ENCODE peak calls at places on chromosome 22, in six cellular contexts. One of them, this sample, is unnamed.
A peak's percentile ranks its signal among the peaks of the same experiment; 100 is the strongest.

GRCh38 chr22:25008666-25009065 is 56.1 kb downstream of the KIAA1671 start:
- DNase-seq in T-cell: no peak
- DNase-seq in neuronal stem cell: no peak
- DNase-seq in ACHN: peak; percentile 91
- DNase-seq in stimulated activated CD8-positive, alpha-beta memory T cell treated with anti-CD3 and anti-CD28 coated beads, Interleukin-2, amount 100 ng/mL, for 48 hours: no peak
- DNase-seq in LoVo: no peak
- DNase-seq in this sample: no peak

GRCh38 chr22:41642711-41643110 is 21.6 kb downstream of the XRCC6 start:
- DNase-seq in T-cell: no peak
- DNase-seq in neuronal stem cell: no peak
- DNase-seq in ACHN: no peak
- DNase-seq in stimulated activated CD8-positive, alpha-beta memory T cell treated with anti-CD3 and anti-CD28 coated beads, Interleukin-2, amount 100 ng/mL, for 48 hours: no peak
- DNase-seq in LoVo: no peak
- DNase-seq in this sample: no peak

GRCh38 chr22:32327066-32327465 is 30.6 kb upstream of the RFPL3 start:
- DNase-seq in T-cell: no peak
- DNase-seq in neuronal stem cell: no peak
- DNase-seq in ACHN: no peak
- DNase-seq in stimulated activated CD8-positive, alpha-beta memory T cell treated with anti-CD3 and anti-CD28 coated beads, Interleukin-2, amount 100 ng/mL, for 48 hours: no peak
- DNase-seq in LoVo: peak; percentile 11
- DNase-seq in this sample: no peak

GRCh38 chr22:30381250-30381649 is 6.0 kb downstream of the RNF215 start:
- DNase-seq in T-cell: no peak
- DNase-seq in neuronal stem cell: no peak
- DNase-seq in ACHN: no peak
- DNase-seq in stimulated activated CD8-positive, alpha-beta memory T cell treated with anti-CD3 and anti-CD28 coated beads, Interleukin-2, amount 100 ng/mL, for 48 hours: peak; percentile 42
- DNase-seq in LoVo: no peak
- DNase-seq in this sample: no peak

GRCh38 chr22:30720263-30720837 is 25.7 kb downstream of the OSBP2 start:
- DNase-seq in T-cell: no peak
- DNase-seq in neuronal stem cell: no peak
- DNase-seq in ACHN: no peak
- DNase-seq in stimulated activated CD8-positive, alpha-beta memory T cell treated with anti-CD3 and anti-CD28 coated beads, Interleukin-2, amount 100 ng/mL, for 48 hours: no peak
- DNase-seq in LoVo: no peak
- DNase-seq in this sample: no peak

GRCh38 chr22:39739338-39740027 is 154.1 kb downstream of the ENTHD1 start:
- DNase-seq in T-cell: no peak
- DNase-seq in neuronal stem cell: no peak
- DNase-seq in ACHN: no peak
- DNase-seq in stimulated activated CD8-positive, alpha-beta memory T cell treated with anti-CD3 and anti-CD28 coated beads, Interleukin-2, amount 100 ng/mL, for 48 hours: no peak
- DNase-seq in LoVo: no peak
- DNase-seq in this sample: no peak

GRCh38 chr22:40436460-40437431 is 66.4 kb downstream of the SGSM3 start:
- DNase-seq in T-cell: no peak
- DNase-seq in neuronal stem cell: peak; percentile 50
- DNase-seq in ACHN: peak; percentile 51
- DNase-seq in stimulated activated CD8-positive, alpha-beta memory T cell treated with anti-CD3 and anti-CD28 coated beads, Interleukin-2, amount 100 ng/mL, for 48 hours: no peak
- DNase-seq in LoVo: peak; percentile 45
- DNase-seq in this sample: peak; percentile 26

GRCh38 chr22:21984793-21985192 is 2.2 kb upstream of the TOP3B start:
- DNase-seq in T-cell: no peak
- DNase-seq in neuronal stem cell: peak; percentile 31
- DNase-seq in ACHN: no peak
- DNase-seq in stimulated activated CD8-positive, alpha-beta memory T cell treated with anti-CD3 and anti-CD28 coated beads, Interleukin-2, amount 100 ng/mL, for 48 hours: no peak
- DNase-seq in LoVo: no peak
- DNase-seq in this sample: peak; percentile 20

GRCh38 chr22:39421691-39422090 is 22.1 kb downstream of the TAB1 start:
- DNase-seq in T-cell: no peak
- DNase-seq in neuronal stem cell: no peak
- DNase-seq in ACHN: no peak
- DNase-seq in stimulated activated CD8-positive, alpha-beta memory T cell treated with anti-CD3 and anti-CD28 coated beads, Interleukin-2, amount 100 ng/mL, for 48 hours: no peak
- DNase-seq in LoVo: no peak
- DNase-seq in this sample: no peak

GRCh38 chr22:19035474-19036228 is 86.6 kb downstream of the DGCR2 start:
- DNase-seq in T-cell: no peak
- DNase-seq in neuronal stem cell: peak; percentile 15
- DNase-seq in ACHN: peak; percentile 21
- DNase-seq in stimulated activated CD8-positive, alpha-beta memory T cell treated with anti-CD3 and anti-CD28 coated beads, Interleukin-2, amount 100 ng/mL, for 48 hours: no peak
- DNase-seq in LoVo: no peak
- DNase-seq in this sample: no peak

GRCh38 chr22:20658433-20659222 is 115.3 kb upstream of the SERPIND1 start:
- DNase-seq in T-cell: no peak
- DNase-seq in neuronal stem cell: no peak
- DNase-seq in ACHN: no peak
- DNase-seq in stimulated activated CD8-positive, alpha-beta memory T cell treated with anti-CD3 and anti-CD28 coated beads, Interleukin-2, amount 100 ng/mL, for 48 hours: no peak
- DNase-seq in LoVo: no peak
- DNase-seq in this sample: no peak

GRCh38 chr22:25880524-25880923 is 138.5 kb downstream of the MYO18B start:
- DNase-seq in T-cell: no peak
- DNase-seq in neuronal stem cell: no peak
- DNase-seq in ACHN: peak; percentile 2
- DNase-seq in stimulated activated CD8-positive, alpha-beta memory T cell treated with anti-CD3 and anti-CD28 coated beads, Interleukin-2, amount 100 ng/mL, for 48 hours: no peak
- DNase-seq in LoVo: no peak
- DNase-seq in this sample: no peak

GRCh38 chr22:23182289-23183106 is 2.2 kb downstream of the BCR start:
- DNase-seq in T-cell: peak; percentile 54
- DNase-seq in neuronal stem cell: no peak
- DNase-seq in ACHN: peak; percentile 3
- DNase-seq in stimulated activated CD8-positive, alpha-beta memory T cell treated with anti-CD3 and anti-CD28 coated beads, Interleukin-2, amount 100 ng/mL, for 48 hours: peak; percentile 60
- DNase-seq in LoVo: no peak
- DNase-seq in this sample: peak; percentile 18

GRCh38 chr22:49880281-49880680 is 26.6 kb downstream of the ZBED4 start:
- DNase-seq in T-cell: no peak
- DNase-seq in neuronal stem cell: no peak
- DNase-seq in ACHN: no peak
- DNase-seq in stimulated activated CD8-positive, alpha-beta memory T cell treated with anti-CD3 and anti-CD28 coated beads, Interleukin-2, amount 100 ng/mL, for 48 hours: no peak
- DNase-seq in LoVo: no peak
- DNase-seq in this sample: no peak

GRCh38 chr22:45997775-45998637 is 21.0 kb upstream of the WNT7B start:
- DNase-seq in T-cell: no peak
- DNase-seq in neuronal stem cell: no peak
- DNase-seq in ACHN: no peak
- DNase-seq in stimulated activated CD8-positive, alpha-beta memory T cell treated with anti-CD3 and anti-CD28 coated beads, Interleukin-2, amount 100 ng/mL, for 48 hours: no peak
- DNase-seq in LoVo: no peak
- DNase-seq in this sample: no peak

GRCh38 chr22:46779023-46779422 is 16.6 kb downstream of the TBC1D22A start:
- DNase-seq in T-cell: no peak
- DNase-seq in neuronal stem cell: no peak
- DNase-seq in ACHN: no peak
- DNase-seq in stimulated activated CD8-positive, alpha-beta memory T cell treated with anti-CD3 and anti-CD28 coated beads, Interleukin-2, amount 100 ng/mL, for 48 hours: no peak
- DNase-seq in LoVo: no peak
- DNase-seq in this sample: no peak

GRCh38 chr22:34841911-34842310 is 224.0 kb upstream of the ISX start:
- DNase-seq in T-cell: no peak
- DNase-seq in neuronal stem cell: no peak
- DNase-seq in ACHN: no peak
- DNase-seq in stimulated activated CD8-positive, alpha-beta memory T cell treated with anti-CD3 and anti-CD28 coated beads, Interleukin-2, amount 100 ng/mL, for 48 hours: no peak
- DNase-seq in LoVo: no peak
- DNase-seq in this sample: no peak

GRCh38 chr22:47379037-47379436 is 616.6 kb downstream of the TBC1D22A start:
- DNase-seq in T-cell: no peak
- DNase-seq in neuronal stem cell: no peak
- DNase-seq in ACHN: no peak
- DNase-seq in stimulated activated CD8-positive, alpha-beta memory T cell treated with anti-CD3 and anti-CD28 coated beads, Interleukin-2, amount 100 ng/mL, for 48 hours: no peak
- DNase-seq in LoVo: no peak
- DNase-seq in this sample: no peak

GRCh38 chr22:20433191-20433590 is 4.4 kb downstream of the SCARF2 start:
- DNase-seq in T-cell: no peak
- DNase-seq in neuronal stem cell: no peak
- DNase-seq in ACHN: no peak
- DNase-seq in stimulated activated CD8-positive, alpha-beta memory T cell treated with anti-CD3 and anti-CD28 coated beads, Interleukin-2, amount 100 ng/mL, for 48 hours: no peak
- DNase-seq in LoVo: no peak
- DNase-seq in this sample: no peak

GRCh38 chr22:47192651-47193437 is 430.4 kb downstream of the TBC1D22A start:
- DNase-seq in T-cell: no peak
- DNase-seq in neuronal stem cell: no peak
- DNase-seq in ACHN: no peak
- DNase-seq in stimulated activated CD8-positive, alpha-beta memory T cell treated with anti-CD3 and anti-CD28 coated beads, Interleukin-2, amount 100 ng/mL, for 48 hours: peak; percentile 13
- DNase-seq in LoVo: peak; percentile 33
- DNase-seq in this sample: no peak

GRCh38 chr22:48721394-48721666 is 1106.3 kb downstream of the BRD1 start:
- DNase-seq in T-cell: no peak
- DNase-seq in neuronal stem cell: no peak
- DNase-seq in ACHN: no peak
- DNase-seq in stimulated activated CD8-positive, alpha-beta memory T cell treated with anti-CD3 and anti-CD28 coated beads, Interleukin-2, amount 100 ng/mL, for 48 hours: no peak
- DNase-seq in LoVo: no peak
- DNase-seq in this sample: no peak

GRCh38 chr22:39184586-39185577 is 32.4 kb upstream of the CBX7 start:
- DNase-seq in T-cell: no peak
- DNase-seq in neuronal stem cell: no peak
- DNase-seq in ACHN: no peak
- DNase-seq in stimulated activated CD8-positive, alpha-beta memory T cell treated with anti-CD3 and anti-CD28 coated beads, Interleukin-2, amount 100 ng/mL, for 48 hours: no peak
- DNase-seq in LoVo: no peak
- DNase-seq in this sample: no peak

GRCh38 chr22:17233348-17234043 is 14.3 kb upstream of the ADA2 start:
- DNase-seq in T-cell: no peak
- DNase-seq in neuronal stem cell: no peak
- DNase-seq in ACHN: no peak
- DNase-seq in stimulated activated CD8-positive, alpha-beta memory T cell treated with anti-CD3 and anti-CD28 coated beads, Interleukin-2, amount 100 ng/mL, for 48 hours: no peak
- DNase-seq in LoVo: no peak
- DNase-seq in this sample: no peak

GRCh38 chr22:39920134-39920743 is 19.4 kb downstream of the GRAP2 start:
- DNase-seq in T-cell: no peak
- DNase-seq in neuronal stem cell: no peak
- DNase-seq in ACHN: no peak
- DNase-seq in stimulated activated CD8-positive, alpha-beta memory T cell treated with anti-CD3 and anti-CD28 coated beads, Interleukin-2, amount 100 ng/mL, for 48 hours: peak; percentile 59
- DNase-seq in LoVo: no peak
- DNase-seq in this sample: no peak

GRCh38 chr22:20239951-20240773 is 28.0 kb downstream of the RTN4R start:
- DNase-seq in T-cell: no peak
- DNase-seq in neuronal stem cell: peak; percentile 46
- DNase-seq in ACHN: no peak
- DNase-seq in stimulated activated CD8-positive, alpha-beta memory T cell treated with anti-CD3 and anti-CD28 coated beads, Interleukin-2, amount 100 ng/mL, for 48 hours: no peak
- DNase-seq in LoVo: no peak
- DNase-seq in this sample: no peak

GRCh38 chr22:21055880-21056319 is 10.2 kb downstream of the LRRC74B start:
- DNase-seq in T-cell: no peak
- DNase-seq in neuronal stem cell: no peak
- DNase-seq in ACHN: no peak
- DNase-seq in stimulated activated CD8-positive, alpha-beta memory T cell treated with anti-CD3 and anti-CD28 coated beads, Interleukin-2, amount 100 ng/mL, for 48 hours: no peak
- DNase-seq in LoVo: no peak
- DNase-seq in this sample: no peak

GRCh38 chr22:48520888-48521600 is 1306.6 kb downstream of the BRD1 start:
- DNase-seq in T-cell: no peak
- DNase-seq in neuronal stem cell: no peak
- DNase-seq in ACHN: no peak
- DNase-seq in stimulated activated CD8-positive, alpha-beta memory T cell treated with anti-CD3 and anti-CD28 coated beads, Interleukin-2, amount 100 ng/mL, for 48 hours: no peak
- DNase-seq in LoVo: no peak
- DNase-seq in this sample: no peak

GRCh38 chr22:21657361-21658118 is 8.3 kb upstream of the PPIL2 start:
- DNase-seq in T-cell: peak; percentile 62
- DNase-seq in neuronal stem cell: peak; percentile 87
- DNase-seq in ACHN: peak; percentile 66
- DNase-seq in stimulated activated CD8-positive, alpha-beta memory T cell treated with anti-CD3 and anti-CD28 coated beads, Interleukin-2, amount 100 ng/mL, for 48 hours: peak; percentile 71
- DNase-seq in LoVo: peak; percentile 89
- DNase-seq in this sample: no peak

GRCh38 chr22:44364750-44365118 is 52.0 kb upstream of the SHISAL1 start:
- DNase-seq in T-cell: no peak
- DNase-seq in neuronal stem cell: no peak
- DNase-seq in ACHN: no peak
- DNase-seq in stimulated activated CD8-positive, alpha-beta memory T cell treated with anti-CD3 and anti-CD28 coated beads, Interleukin-2, amount 100 ng/mL, for 48 hours: no peak
- DNase-seq in LoVo: no peak
- DNase-seq in this sample: no peak

GRCh38 chr22:45917146-45917545 is 59.8 kb downstream of the WNT7B start:
- DNase-seq in T-cell: no peak
- DNase-seq in neuronal stem cell: no peak
- DNase-seq in ACHN: no peak
- DNase-seq in stimulated activated CD8-positive, alpha-beta memory T cell treated with anti-CD3 and anti-CD28 coated beads, Interleukin-2, amount 100 ng/mL, for 48 hours: no peak
- DNase-seq in LoVo: no peak
- DNase-seq in this sample: no peak

GRCh38 chr22:48745842-48746788 is 1081.6 kb downstream of the BRD1 start:
- DNase-seq in T-cell: no peak
- DNase-seq in neuronal stem cell: no peak
- DNase-seq in ACHN: no peak
- DNase-seq in stimulated activated CD8-positive, alpha-beta memory T cell treated with anti-CD3 and anti-CD28 coated beads, Interleukin-2, amount 100 ng/mL, for 48 hours: no peak
- DNase-seq in LoVo: no peak
- DNase-seq in this sample: no peak

GRCh38 chr22:19821523-19822300 is 33.0 kb downstream of the GNB1L start:
- DNase-seq in T-cell: no peak
- DNase-seq in neuronal stem cell: no peak
- DNase-seq in ACHN: no peak
- DNase-seq in stimulated activated CD8-positive, alpha-beta memory T cell treated with anti-CD3 and anti-CD28 coated beads, Interleukin-2, amount 100 ng/mL, for 48 hours: no peak
- DNase-seq in LoVo: no peak
- DNase-seq in this sample: no peak

GRCh38 chr22:49395617-49396016 is 432.1 kb downstream of the BRD1 start:
- DNase-seq in T-cell: no peak
- DNase-seq in neuronal stem cell: no peak
- DNase-seq in ACHN: no peak
- DNase-seq in stimulated activated CD8-positive, alpha-beta memory T cell treated with anti-CD3 and anti-CD28 coated beads, Interleukin-2, amount 100 ng/mL, for 48 hours: no peak
- DNase-seq in LoVo: no peak
- DNase-seq in this sample: no peak

GRCh38 chr22:32830473-32830872 is 29.0 kb downstream of the TIMP3 start:
- DNase-seq in T-cell: no peak
- DNase-seq in neuronal stem cell: peak; percentile 49
- DNase-seq in ACHN: no peak
- DNase-seq in stimulated activated CD8-positive, alpha-beta memory T cell treated with anti-CD3 and anti-CD28 coated beads, Interleukin-2, amount 100 ng/mL, for 48 hours: no peak
- DNase-seq in LoVo: no peak
- DNase-seq in this sample: no peak

This sample was measured in fibroblast of gingiva.